ENCODE peak calls at places on chromosomes 13 and 19, in eight cellular contexts. O, G, E, K, P, I, B and Z are unnamed samples.

GRCh38 chr19:6720369-6721112 is at the start of gene C3:
- DNase-seq in O (no peak), G (no peak), E (peak), K (peak), P (peak), I (no peak), B (no peak), Z (peak)

GRCh38 chr13:96871470-96871869 is 122.8 kb downstream of the OXGR1 start:
- DNase-seq in O (no peak), G (no peak), E (no peak), K (no peak), P (no peak), I (no peak), B (no peak), Z (no peak)

GRCh38 chr19:46494936-46495788 is 505 bp downstream of the PNMA8B start:
- DNase-seq in O (no peak), G (no peak), E (no peak), K (no peak), P (no peak), I (no peak), B (no peak), Z (no peak)

GRCh38 chr19:2798733-2799132 is 13.4 kb downstream of the THOP1 start:
- DNase-seq in O (no peak), G (peak), E (no peak), K (no peak), P (peak), I (peak), B (no peak), Z (no peak)

GRCh38 chr19:43435775-43436174 is 21.1 kb downstream of the TEX101 start:
- DNase-seq in O (no peak), G (no peak), E (no peak), K (no peak), P (no peak), I (no peak), B (no peak), Z (no peak)

GRCh38 chr19:7544626-7545025 is 9.1 kb downstream of the PNPLA6 start:
- DNase-seq in O (no peak), G (peak), E (no peak), K (peak), P (no peak), I (no peak), B (no peak), Z (no peak)

GRCh38 chr13:33229446-33230177 is 55.9 kb downstream of the STARD13 start:
- DNase-seq in O (no peak), G (no peak), E (no peak), K (no peak), P (peak), I (no peak), B (no peak), Z (no peak)

GRCh38 chr13:51035469-51035868 is 75.6 kb downstream of the C13orf42 start:
- DNase-seq in O (no peak), G (no peak), E (no peak), K (no peak), P (no peak), I (no peak), B (no peak), Z (no peak)

GRCh38 chr13:109919715-109920375 is 133.5 kb upstream of the IRS2 start:
- DNase-seq in O (no peak), G (no peak), E (no peak), K (no peak), P (peak), I (peak), B (no peak), Z (no peak)

GRCh38 chr13:20475927-20476691 is 49.5 kb downstream of the CRYL1 start:
- DNase-seq in O (peak), G (no peak), E (no peak), K (no peak), P (no peak), I (no peak), B (no peak), Z (no peak)

GRCh38 chr13:93266681-93267080 is 40.1 kb downstream of the GPC6 start:
- DNase-seq in O (no peak), G (no peak), E (no peak), K (no peak), P (no peak), I (no peak), B (no peak), Z (no peak)

GRCh38 chr13:36131215-36131930 is at the start of gene DCLK1:
- DNase-seq in O (no peak), G (peak), E (peak), K (peak), P (peak), I (no peak), B (no peak), Z (no peak)

GRCh38 chr13:38866649-38867048 is 124.0 kb downstream of the STOML3 start:
- DNase-seq in O (no peak), G (no peak), E (no peak), K (no peak), P (peak), I (peak), B (no peak), Z (no peak)

GRCh38 chr13:110525328-110526319 is 35.9 kb downstream of the RAB20 start:
- DNase-seq in O (peak), G (no peak), E (no peak), K (peak), P (no peak), I (no peak), B (no peak), Z (no peak)

GRCh38 chr19:7376151-7376852 is 27.6 kb downstream of the ARHGEF18 start:
- DNase-seq in O (no peak), G (no peak), E (no peak), K (no peak), P (no peak), I (peak), B (no peak), Z (no peak)

GRCh38 chr13:28684257-28684656 is 25.3 kb downstream of the POMP start:
- DNase-seq in O (no peak), G (peak), E (no peak), K (peak), P (no peak), I (no peak), B (no peak), Z (no peak)

GRCh38 chr19:10270180-10270615 is 722 bp upstream of the ICAM1 start:
- DNase-seq in O (no peak), G (peak), E (no peak), K (peak), P (peak), I (no peak), B (no peak), Z (no peak)

GRCh38 chr19:11102944-11103343 is 13.7 kb downstream of the LDLR start:
- DNase-seq in O (no peak), G (no peak), E (no peak), K (no peak), P (no peak), I (no peak), B (no peak), Z (no peak)

GRCh38 chr13:92590503-92590908 is 636.1 kb upstream of the GPC6 start:
- DNase-seq in O (no peak), G (no peak), E (no peak), K (no peak), P (no peak), I (peak), B (no peak), Z (no peak)

GRCh38 chr19:14511245-14511625 is 7.0 kb downstream of the DNAJB1 start:
- DNase-seq in O (no peak), G (no peak), E (no peak), K (no peak), P (no peak), I (peak), B (no peak), Z (no peak)

GRCh38 chr19:21483589-21484170 is 21.7 kb upstream of the ZNF429 start:
- DNase-seq in O (no peak), G (peak), E (no peak), K (peak), P (no peak), I (no peak), B (no peak), Z (no peak)

GRCh38 chr13:80716610-80717081 is 375.7 kb upstream of the SPRY2 start:
- DNase-seq in O (no peak), G (no peak), E (no peak), K (peak), P (no peak), I (no peak), B (no peak), Z (no peak)

GRCh38 chr19:31110331-31110730 is 238.9 kb downstream of the TSHZ3 start:
- DNase-seq in O (no peak), G (no peak), E (peak), K (no peak), P (peak), I (no peak), B (no peak), Z (no peak)

GRCh38 chr13:93045836-93046235 is 180.8 kb upstream of the GPC6 start:
- DNase-seq in O (no peak), G (no peak), E (no peak), K (no peak), P (no peak), I (no peak), B (no peak), Z (no peak)

GRCh38 chr19:17807731-17808316 is 12.9 kb downstream of the B3GNT3 start:
- DNase-seq in O (no peak), G (no peak), E (no peak), K (no peak), P (no peak), I (no peak), B (no peak), Z (no peak)

GRCh38 chr13:87153371-87153770 is 517.8 kb upstream of the SLITRK5 start:
- DNase-seq in O (no peak), G (no peak), E (no peak), K (no peak), P (no peak), I (no peak), B (no peak), Z (no peak)

GRCh38 chr13:95128045-95128643 is 173.1 kb downstream of the ABCC4 start:
- DNase-seq in O (no peak), G (no peak), E (no peak), K (no peak), P (no peak), I (peak), B (no peak), Z (no peak)

GRCh38 chr13:46143239-46143701 is 38.4 kb upstream of the CPB2 start:
- DNase-seq in O (no peak), G (no peak), E (no peak), K (no peak), P (no peak), I (peak), B (no peak), Z (no peak)

GRCh38 chr13:107590556-107590955 is 624.8 kb downstream of the LIG4 start:
- DNase-seq in O (no peak), G (no peak), E (no peak), K (no peak), P (no peak), I (no peak), B (no peak), Z (no peak)

GRCh38 chr19:35162471-35163326 is 8.2 kb downstream of the FXYD5 start:
- DNase-seq in O (no peak), G (no peak), E (no peak), K (no peak), P (peak), I (peak), B (no peak), Z (no peak)

GRCh38 chr13:113002206-113002821 is 33.3 kb downstream of the MCF2L start:
- DNase-seq in O (peak), G (no peak), E (no peak), K (no peak), P (no peak), I (no peak), B (no peak), Z (no peak)

GRCh38 chr19:50155520-50156109 is 7.5 kb downstream of the IZUMO2 start:
- DNase-seq in O (peak), G (no peak), E (no peak), K (no peak), P (no peak), I (no peak), B (no peak), Z (no peak)

GRCh38 chr13:66974174-66974573 is 256.0 kb downstream of the PCDH9 start:
- DNase-seq in O (peak), G (no peak), E (no peak), K (no peak), P (no peak), I (no peak), B (no peak), Z (no peak)

GRCh38 chr13:94673841-94674240 is 38.5 kb downstream of the SOX21 start:
- DNase-seq in O (no peak), G (peak), E (no peak), K (no peak), P (no peak), I (peak), B (no peak), Z (no peak)